ENCODE peak calls at places on chromosome 7, in nine cellular contexts. T, O, M, V, E, R, A, H and Z are unnamed samples.

GRCh38 chr7:121160150-121161008 is 168.4 kb upstream of the WNT16 start:
- DNase-seq in E (no peak), A (no peak), V (no peak), M (no peak), O (no peak), H (no peak), R (no peak), T (no peak), Z (no peak)

GRCh38 chr7:77940647-77941046 is 142.1 kb downstream of the PHTF2 start:
- DNase-seq in A (peak), T (no peak), M (peak), V (no peak), O (no peak), E (peak), H (peak), R (peak), Z (peak)

GRCh38 chr7:44385384-44386138 is 60.2 kb upstream of the CAMK2B start:
- DNase-seq in M (no peak), R (no peak), H (no peak), V (no peak), T (no peak), O (no peak), A (no peak), E (no peak), Z (no peak)

GRCh38 chr7:149292101-149292823 is 30.3 kb downstream of the ZNF783 start:
- DNase-seq in T (no peak), H (no peak), E (no peak), V (no peak), O (no peak), R (no peak), M (no peak), A (peak), Z (no peak)

GRCh38 chr7:112781110-112781509 is 9.1 kb downstream of the TMEM168 start:
- DNase-seq in R (no peak), A (no peak), V (no peak), T (no peak), E (no peak), M (no peak), O (no peak), H (no peak), Z (no peak)

GRCh38 chr7:151631149-151631967 is 111.7 kb upstream of the RHEB start:
- DNase-seq in R (no peak), M (no peak), E (no peak), O (no peak), V (peak), T (no peak), A (peak), H (no peak), Z (peak)

GRCh38 chr7:85103352-85103751 is 83.5 kb downstream of the SEMA3D start:
- DNase-seq in H (no peak), V (no peak), O (peak), R (no peak), T (peak), E (no peak), A (no peak), M (no peak), Z (no peak)

GRCh38 chr7:7563269-7563668 is 3.4 kb upstream of the MIOS start:
- DNase-seq in T (no peak), E (no peak), R (no peak), V (no peak), M (no peak), O (no peak), A (no peak), H (no peak), Z (no peak)

GRCh38 chr7:120996333-120996982 is 7.9 kb downstream of the CPED1 start:
- DNase-seq in M (peak), V (peak), R (no peak), E (peak), T (peak), A (no peak), O (peak), H (peak), Z (peak)

GRCh38 chr7:29865526-29865925 is 59.2 kb downstream of the WIPF3 start:
- DNase-seq in A (no peak), O (peak), E (peak), M (peak), T (peak), H (no peak), V (no peak), R (no peak), Z (peak)

GRCh38 chr7:150949971-150950491 is 28.1 kb downstream of the KCNH2 start:
- DNase-seq in R (no peak), E (no peak), A (no peak), T (peak), O (no peak), H (no peak), V (no peak), M (no peak), Z (no peak)

GRCh38 chr7:43669286-43670081 is 59.8 kb downstream of the COA1 start:
- DNase-seq in T (no peak), O (no peak), A (no peak), M (peak), H (no peak), R (no peak), V (no peak), E (no peak), Z (no peak)

GRCh38 chr7:135317676-135318326 is 84.2 kb downstream of the STRA8 start:
- DNase-seq in V (no peak), O (peak), M (no peak), A (no peak), E (no peak), H (no peak), R (no peak), T (no peak), Z (no peak)

GRCh38 chr7:22147113-22147512 is 201.4 kb upstream of the CDCA7L start:
- DNase-seq in V (no peak), A (no peak), R (peak), T (no peak), H (no peak), O (no peak), E (peak), M (no peak), Z (no peak)

GRCh38 chr7:103387267-103387666 is 39.8 kb downstream of the PSMC2 start:
- DNase-seq in O (no peak), E (no peak), R (no peak), A (no peak), H (no peak), T (no peak), M (no peak), V (no peak), Z (no peak)
- TF ChIP-seq CTCF in O (no peak), E (no peak), R (no peak), A (no peak), H (no peak), T (no peak), M (no peak), V (no peak), Z (no peak)

GRCh38 chr7:32037650-32038198 is 32.5 kb downstream of the PDE1C start:
- DNase-seq in M (no peak), T (no peak), V (no peak), E (no peak), R (peak), O (no peak), H (no peak), A (no peak), Z (no peak)

GRCh38 chr7:32043688-32044087 is 26.5 kb downstream of the PDE1C start:
- DNase-seq in T (no peak), V (no peak), O (no peak), H (peak), R (no peak), E (peak), A (no peak), M (peak), Z (no peak)

GRCh38 chr7:32036557-32036956 is 33.6 kb downstream of the PDE1C start:
- DNase-seq in T (no peak), V (no peak), M (peak), H (no peak), A (no peak), E (peak), R (no peak), O (no peak), Z (no peak)

GRCh38 chr7:32042900-32043299 is 27.3 kb downstream of the PDE1C start:
- DNase-seq in O (no peak), V (no peak), E (no peak), M (no peak), T (no peak), A (no peak), H (no peak), R (no peak), Z (no peak)

DNA sequence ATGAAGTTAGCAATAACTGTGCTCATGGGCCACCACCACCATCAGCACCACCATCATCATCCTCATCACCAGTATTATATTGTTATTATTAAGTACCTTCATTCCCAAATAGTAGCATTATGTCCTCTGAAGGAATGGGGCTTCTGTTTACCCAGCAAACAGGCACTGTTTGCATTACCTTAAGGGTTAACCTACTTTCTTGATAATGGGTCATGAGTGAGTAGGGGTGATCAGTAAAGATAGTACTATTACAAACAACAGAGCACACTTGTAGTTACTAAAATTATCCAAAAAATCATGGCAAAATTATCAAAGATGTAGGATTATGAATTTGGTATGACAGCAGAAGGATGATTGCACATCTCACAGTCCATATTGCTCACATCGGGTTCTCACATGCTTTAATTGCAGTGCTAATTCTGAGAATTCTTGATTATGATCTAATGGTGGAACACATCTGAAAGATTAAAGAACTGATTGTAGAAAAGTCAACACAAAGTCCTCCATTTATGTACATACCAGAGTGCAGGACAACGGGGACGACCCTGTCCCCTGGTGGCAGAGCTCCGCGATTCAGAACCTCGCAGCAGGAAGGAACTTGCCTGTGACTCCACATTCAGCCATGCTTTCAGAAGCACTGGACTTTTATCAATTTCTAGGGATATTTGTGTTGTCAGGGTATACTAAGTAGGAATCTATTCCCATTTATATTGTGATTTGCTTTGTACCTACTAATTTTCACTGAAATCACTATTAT is 31.0 kb downstream of the PDE1C start:
- DNase-seq in M (no peak), V (no peak), O (no peak), H (no peak), A (peak), R (no peak), T (no peak), E (no peak), Z (no peak)
- TF ChIP-seq CTCF in M (no peak), V (no peak), O (no peak), H (no peak), A (peak), R (no peak), T (peak), E (no peak), Z (no peak)

DNA sequence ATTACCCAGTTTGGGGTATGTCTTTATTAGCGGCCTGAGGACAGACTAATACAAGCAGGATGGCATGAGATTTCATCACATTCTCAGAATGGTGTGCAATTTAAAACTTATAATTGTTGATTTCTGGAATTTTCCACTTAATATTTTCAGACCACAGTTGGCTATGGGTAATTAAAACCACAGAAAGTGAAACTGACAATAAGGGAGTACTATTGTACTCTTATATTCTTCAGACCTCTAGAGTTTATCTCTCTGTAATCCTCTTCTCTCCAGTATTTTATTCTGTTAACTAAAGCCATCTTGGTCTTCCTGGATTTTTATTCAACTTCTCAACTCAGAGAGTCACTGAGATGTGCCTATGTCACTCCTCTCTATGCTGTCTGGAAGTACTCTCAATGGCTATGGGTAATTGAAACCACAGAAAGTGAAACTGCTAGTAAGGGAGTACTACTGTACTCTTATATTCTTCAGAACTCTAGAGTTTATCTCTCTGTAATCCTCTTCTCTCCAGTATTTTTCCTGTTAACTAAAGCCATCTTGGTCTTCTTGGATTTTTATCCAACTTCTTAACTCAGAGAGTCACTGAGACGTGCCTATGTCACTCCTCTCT is 118.3 kb downstream of the PPP1R17 start:
- DNase-seq in T (no peak), O (no peak), M (no peak), A (no peak), V (no peak), H (no peak), R (no peak), E (no peak), Z (no peak)
- TF ChIP-seq CTCF in T (no peak), O (no peak), M (no peak), A (no peak), V (no peak), H (no peak), R (no peak), E (no peak), Z (no peak)

GRCh38 chr7:141754939-141755338 is 9.0 kb upstream of the TAS2R3 start:
- DNase-seq in V (no peak), R (no peak), A (peak), T (no peak), O (no peak), H (no peak), E (peak), M (no peak), Z (peak)
- TF ChIP-seq CTCF in V (no peak), R (peak), A (peak), T (peak), O (no peak), H (peak), E (peak), M (peak), Z (peak)

GRCh38 chr7:39922580-39922979 is 27.5 kb upstream of the CDK13 start:
- DNase-seq in M (no peak), E (no peak), A (no peak), R (no peak), O (no peak), H (no peak), T (no peak), V (no peak), Z (no peak)

GRCh38 chr7:39923086-39923485 is 27.0 kb upstream of the CDK13 start:
- DNase-seq in M (no peak), V (no peak), H (no peak), E (no peak), R (no peak), O (no peak), T (no peak), A (no peak), Z (no peak)

GRCh38 chr7:39921505-39922250 is 28.4 kb upstream of the CDK13 start:
- DNase-seq in A (peak), E (no peak), T (no peak), M (no peak), R (no peak), H (no peak), O (no peak), V (no peak), Z (no peak)

GRCh38 chr7:39926111-39926510 is 23.9 kb upstream of the CDK13 start:
- DNase-seq in H (no peak), V (no peak), A (no peak), R (no peak), M (no peak), E (no peak), O (no peak), T (no peak), Z (no peak)

DNA sequence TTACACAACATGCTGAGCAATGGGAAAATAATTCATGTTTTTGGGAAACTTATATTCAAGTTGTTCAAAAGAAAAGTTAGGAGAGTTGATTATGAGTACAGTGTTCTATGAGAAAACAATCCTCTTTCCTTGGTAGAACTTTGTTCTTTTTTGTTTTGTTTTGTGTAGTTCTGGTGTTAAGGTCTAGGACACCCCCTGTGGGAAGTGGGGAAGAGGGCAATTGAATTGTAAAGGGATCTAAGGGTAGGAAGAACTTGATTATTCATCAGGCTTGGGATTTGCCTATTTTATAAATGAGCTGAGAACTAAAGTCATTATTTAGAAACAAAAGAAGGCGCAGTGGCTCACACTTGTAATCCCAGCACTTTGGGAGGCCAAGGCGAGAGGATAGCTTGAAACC is 25.9 kb upstream of the CDK13 start:
- DNase-seq in H (no peak), O (no peak), M (no peak), V (no peak), A (no peak), T (no peak), E (no peak), R (no peak), Z (no peak)
- TF ChIP-seq CTCF in H (no peak), O (no peak), M (no peak), V (no peak), A (no peak), T (no peak), E (no peak), R (no peak), Z (no peak)

GRCh38 chr7:124275411-124275810 is 242.5 kb upstream of the TMEM229A start:
- DNase-seq in H (peak), A (no peak), O (no peak), R (no peak), M (no peak), T (no peak), V (no peak), E (no peak), Z (no peak)

GRCh38 chr7:124276005-124276606 is 243.2 kb upstream of the TMEM229A start:
- DNase-seq in A (peak), E (no peak), R (no peak), T (no peak), V (no peak), M (no peak), H (no peak), O (no peak), Z (no peak)
- TF ChIP-seq CTCF in A (peak), E (peak), R (peak), T (peak), V (no peak), M (peak), H (peak), O (no peak), Z (no peak)

GRCh38 chr7:47351233-47352154 is 230.4 kb downstream of the TNS3 start:
- DNase-seq in T (no peak), A (peak), R (no peak), V (no peak), O (no peak), E (no peak), H (no peak), M (no peak), Z (no peak)
- TF ChIP-seq CTCF in T (no peak), A (peak), R (no peak), V (no peak), O (no peak), E (no peak), H (no peak), M (no peak), Z (no peak)

GRCh38 chr7:94056796-94057207 is 52.6 kb upstream of the BET1 start:
- DNase-seq in A (peak), O (no peak), R (no peak), V (no peak), H (peak), T (no peak), M (peak), E (peak), Z (peak)
- TF ChIP-seq CTCF in A (no peak), O (no peak), R (no peak), V (no peak), H (peak), T (no peak), M (peak), E (peak), Z (no peak)